ENCODE peak calls at places on chromosomes 7 and 10, in five cellular contexts. One of them, this sample, is unnamed.

GRCh38 chr10:60827791-60828488 is 49.7 kb downstream of the CDK1 start:
- DNase-seq in kidney epithelial cell: no peak
- DNase-seq in AG04449: no peak
- DNase-seq in body of pancreas: peak
- DNase-seq in cardiac fibroblast: peak
- DNase-seq in this sample: no peak

GRCh38 chr7:139639563-139639962 is 116.1 kb downstream of the CLEC2L start:
- DNase-seq in kidney epithelial cell: no peak
- DNase-seq in AG04449: no peak
- DNase-seq in body of pancreas: no peak
- DNase-seq in cardiac fibroblast: no peak
- DNase-seq in this sample: no peak

GRCh38 chr10:94429049-94429707 is 26.8 kb downstream of the TBC1D12 start:
- DNase-seq in kidney epithelial cell: peak
- DNase-seq in AG04449: peak
- DNase-seq in body of pancreas: no peak
- DNase-seq in cardiac fibroblast: peak
- DNase-seq in this sample: no peak

GRCh38 chr10:34031410-34031809 is 696.9 kb upstream of the NRP1 start:
- DNase-seq in kidney epithelial cell: no peak
- DNase-seq in AG04449: peak
- DNase-seq in body of pancreas: peak
- DNase-seq in cardiac fibroblast: peak
- DNase-seq in this sample: no peak

GRCh38 chr10:79292789-79293746 is 54.2 kb upstream of the PPIF start:
- DNase-seq in kidney epithelial cell: no peak
- DNase-seq in AG04449: no peak
- DNase-seq in body of pancreas: no peak
- DNase-seq in cardiac fibroblast: peak
- DNase-seq in this sample: peak

GRCh38 chr10:103645141-103646054 is 151.9 kb downstream of the NEURL1 start:
- DNase-seq in kidney epithelial cell: no peak
- DNase-seq in AG04449: peak
- DNase-seq in body of pancreas: peak
- DNase-seq in cardiac fibroblast: peak
- DNase-seq in this sample: no peak

GRCh38 chr10:31604646-31605170 is 285.7 kb downstream of the ZEB1 start:
- DNase-seq in kidney epithelial cell: no peak
- DNase-seq in AG04449: no peak
- DNase-seq in body of pancreas: no peak
- DNase-seq in cardiac fibroblast: no peak
- DNase-seq in this sample: no peak

GRCh38 chr10:29811751-29812427 is 177.1 kb upstream of the SVIL start:
- DNase-seq in kidney epithelial cell: peak
- DNase-seq in AG04449: peak
- DNase-seq in body of pancreas: peak
- DNase-seq in cardiac fibroblast: peak
- DNase-seq in this sample: peak

GRCh38 chr10:35803046-35803445 is 160.9 kb upstream of the FZD8 start:
- DNase-seq in kidney epithelial cell: no peak
- DNase-seq in AG04449: no peak
- DNase-seq in body of pancreas: no peak
- DNase-seq in cardiac fibroblast: no peak
- DNase-seq in this sample: no peak

GRCh38 chr7:72924417-72924747 is 513 bp upstream of the POM121 start:
- DNase-seq in kidney epithelial cell: no peak
- DNase-seq in AG04449: no peak
- DNase-seq in body of pancreas: no peak
- DNase-seq in cardiac fibroblast: no peak
- DNase-seq in this sample: no peak

GRCh38 chr10:13703101-13703818 is 116.5 kb downstream of the PRPF18 start:
- DNase-seq in kidney epithelial cell: no peak
- DNase-seq in AG04449: no peak
- DNase-seq in body of pancreas: no peak
- DNase-seq in cardiac fibroblast: no peak
- DNase-seq in this sample: no peak

GRCh38 chr7:1242129-1242572 is 9.5 kb downstream of the UNCX start:
- DNase-seq in kidney epithelial cell: no peak
- DNase-seq in AG04449: no peak
- DNase-seq in body of pancreas: no peak
- DNase-seq in cardiac fibroblast: no peak
- DNase-seq in this sample: no peak

GRCh38 chr7:26440253-26440992 is 148.8 kb downstream of the SNX10 start:
- DNase-seq in kidney epithelial cell: no peak
- DNase-seq in AG04449: no peak
- DNase-seq in body of pancreas: no peak
- DNase-seq in cardiac fibroblast: no peak
- DNase-seq in this sample: no peak

GRCh38 chr10:11724938-11725776 is 17.0 kb upstream of the ECHDC3 start:
- DNase-seq in kidney epithelial cell: no peak
- DNase-seq in AG04449: peak
- DNase-seq in body of pancreas: peak
- DNase-seq in cardiac fibroblast: peak
- DNase-seq in this sample: peak

GRCh38 chr7:158430308-158431034 is 157.2 kb downstream of the PTPRN2 start:
- DNase-seq in kidney epithelial cell: no peak
- DNase-seq in AG04449: no peak
- DNase-seq in body of pancreas: no peak
- DNase-seq in cardiac fibroblast: no peak
- DNase-seq in this sample: no peak

GRCh38 chr10:80412521-80412920 is 4.2 kb downstream of the PRXL2A start:
- DNase-seq in kidney epithelial cell: no peak
- DNase-seq in AG04449: no peak
- DNase-seq in body of pancreas: no peak
- DNase-seq in cardiac fibroblast: no peak
- DNase-seq in this sample: no peak

GRCh38 chr10:6402349-6402709 is 177.7 kb downstream of the PRKCQ start:
- DNase-seq in kidney epithelial cell: no peak
- DNase-seq in AG04449: no peak
- DNase-seq in body of pancreas: no peak
- DNase-seq in cardiac fibroblast: no peak
- DNase-seq in this sample: no peak

GRCh38 chr7:95693551-95694333 is 78.6 kb upstream of the DYNC1I1 start:
- DNase-seq in kidney epithelial cell: no peak
- DNase-seq in AG04449: no peak
- DNase-seq in body of pancreas: no peak
- DNase-seq in cardiac fibroblast: peak
- DNase-seq in this sample: no peak

GRCh38 chr10:127921075-127921750 is 14.3 kb downstream of the PTPRE start:
- DNase-seq in kidney epithelial cell: no peak
- DNase-seq in AG04449: no peak
- DNase-seq in body of pancreas: no peak
- DNase-seq in cardiac fibroblast: no peak
- DNase-seq in this sample: no peak

GRCh38 chr10:59829024-59829423 is 75.8 kb upstream of the MRLN start:
- DNase-seq in kidney epithelial cell: no peak
- DNase-seq in AG04449: no peak
- DNase-seq in body of pancreas: no peak
- DNase-seq in cardiac fibroblast: no peak
- DNase-seq in this sample: no peak

GRCh38 chr7:138904122-138904435 is 77.1 kb downstream of the KIAA1549 start:
- DNase-seq in kidney epithelial cell: no peak
- DNase-seq in AG04449: no peak
- DNase-seq in body of pancreas: no peak
- DNase-seq in cardiac fibroblast: no peak
- DNase-seq in this sample: no peak

GRCh38 chr7:130902755-130903357 is 168.8 kb upstream of the KLF14 start:
- DNase-seq in kidney epithelial cell: no peak
- DNase-seq in AG04449: no peak
- DNase-seq in body of pancreas: no peak
- DNase-seq in cardiac fibroblast: no peak
- DNase-seq in this sample: no peak

GRCh38 chr7:76346778-76347177 is 12.0 kb downstream of the YWHAG start:
- DNase-seq in kidney epithelial cell: no peak
- DNase-seq in AG04449: no peak
- DNase-seq in body of pancreas: no peak
- DNase-seq in cardiac fibroblast: no peak
- DNase-seq in this sample: no peak

GRCh38 chr10:71063431-71063830 is 148.9 kb upstream of the UNC5B start:
- DNase-seq in kidney epithelial cell: no peak
- DNase-seq in AG04449: no peak
- DNase-seq in body of pancreas: no peak
- DNase-seq in cardiac fibroblast: no peak
- DNase-seq in this sample: no peak

GRCh38 chr10:71066600-71066999 is 145.8 kb upstream of the UNC5B start:
- DNase-seq in kidney epithelial cell: no peak
- DNase-seq in AG04449: no peak
- DNase-seq in body of pancreas: no peak
- DNase-seq in cardiac fibroblast: no peak
- DNase-seq in this sample: no peak

GRCh38 chr10:71062156-71062555 is 150.2 kb upstream of the UNC5B start:
- DNase-seq in kidney epithelial cell: no peak
- DNase-seq in AG04449: no peak
- DNase-seq in body of pancreas: no peak
- DNase-seq in cardiac fibroblast: no peak
- DNase-seq in this sample: no peak

GRCh38 chr10:71065659-71066058 is 146.7 kb upstream of the UNC5B start:
- DNase-seq in kidney epithelial cell: no peak
- DNase-seq in AG04449: no peak
- DNase-seq in body of pancreas: no peak
- DNase-seq in cardiac fibroblast: no peak
- DNase-seq in this sample: no peak

DNA sequence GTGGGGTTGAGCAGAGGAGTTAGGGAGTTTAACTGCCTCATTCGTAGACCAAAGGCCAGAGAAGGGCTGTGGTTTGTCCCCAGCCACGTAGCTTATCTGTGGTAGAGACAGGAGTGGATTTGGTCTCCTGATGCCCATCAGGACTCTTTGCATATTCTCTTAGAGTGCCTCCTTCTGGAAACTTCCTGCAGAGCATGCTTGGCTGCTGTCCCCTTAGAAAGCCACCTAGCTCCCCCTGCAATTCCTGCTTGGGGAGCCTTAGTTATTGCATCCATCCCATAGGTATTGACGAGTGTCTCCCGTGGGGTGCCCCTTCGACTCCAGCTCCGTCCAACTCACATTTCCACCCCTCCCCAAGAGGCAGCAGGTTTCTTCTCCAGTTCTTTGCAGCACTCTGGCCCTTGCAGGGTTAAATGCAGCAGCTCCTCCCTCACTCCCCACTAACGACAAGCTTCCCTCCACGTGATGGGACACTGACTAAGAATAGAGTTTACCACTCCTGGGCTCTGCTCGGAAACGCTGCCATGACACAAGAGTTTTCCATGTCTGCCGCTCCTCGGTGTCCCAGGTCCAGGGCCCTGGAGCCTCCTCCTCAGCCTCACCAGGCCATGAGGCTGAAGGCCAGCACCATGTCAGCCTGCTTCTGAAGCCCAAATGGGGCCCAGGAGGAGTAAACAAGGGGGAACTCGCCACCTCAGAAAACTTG is 147.8 kb upstream of the UNC5B start:
- DNase-seq in kidney epithelial cell: no peak
- DNase-seq in AG04449: no peak
- DNase-seq in body of pancreas: no peak
- DNase-seq in cardiac fibroblast: peak
- DNase-seq in this sample: no peak
- TF ChIP-seq CTCF in kidney epithelial cell: peak
- TF ChIP-seq CTCF in AG04449: no peak
- TF ChIP-seq CTCF in body of pancreas: no peak
- TF ChIP-seq CTCF in cardiac fibroblast: no peak
- TF ChIP-seq CTCF in this sample: no peak

GRCh38 chr10:51083280-51083986 is 9.1 kb downstream of the PRKG1 start:
- DNase-seq in kidney epithelial cell: no peak
- DNase-seq in AG04449: no peak
- DNase-seq in body of pancreas: no peak
- DNase-seq in cardiac fibroblast: peak
- DNase-seq in this sample: no peak
- TF ChIP-seq CTCF in kidney epithelial cell: no peak
- TF ChIP-seq CTCF in AG04449: no peak
- TF ChIP-seq CTCF in body of pancreas: no peak
- TF ChIP-seq CTCF in cardiac fibroblast: peak
- TF ChIP-seq CTCF in this sample: no peak

GRCh38 chr10:86583983-86584382 is 62.4 kb upstream of the WAPL start:
- DNase-seq in kidney epithelial cell: no peak
- DNase-seq in AG04449: no peak
- DNase-seq in body of pancreas: no peak
- DNase-seq in cardiac fibroblast: no peak
- DNase-seq in this sample: no peak
- TF ChIP-seq CTCF in kidney epithelial cell: no peak
- TF ChIP-seq CTCF in AG04449: no peak
- TF ChIP-seq CTCF in body of pancreas: no peak
- TF ChIP-seq CTCF in cardiac fibroblast: no peak
- TF ChIP-seq CTCF in this sample: no peak

GRCh38 chr7:7617550-7617949 is 23.0 kb upstream of the UMAD1 start:
- DNase-seq in kidney epithelial cell: no peak
- DNase-seq in AG04449: no peak
- DNase-seq in body of pancreas: no peak
- DNase-seq in cardiac fibroblast: no peak
- DNase-seq in this sample: no peak

GRCh38 chr7:7618410-7618809 is 22.1 kb upstream of the UMAD1 start:
- DNase-seq in kidney epithelial cell: no peak
- DNase-seq in AG04449: no peak
- DNase-seq in body of pancreas: no peak
- DNase-seq in cardiac fibroblast: no peak
- DNase-seq in this sample: no peak

GRCh38 chr7:7620644-7621210 is 19.8 kb upstream of the UMAD1 start:
- DNase-seq in kidney epithelial cell: no peak
- DNase-seq in AG04449: no peak
- DNase-seq in body of pancreas: no peak
- DNase-seq in cardiac fibroblast: no peak
- DNase-seq in this sample: no peak

GRCh38 chr7:7620224-7620623 is 20.3 kb upstream of the UMAD1 start:
- DNase-seq in kidney epithelial cell: no peak
- DNase-seq in AG04449: no peak
- DNase-seq in body of pancreas: no peak
- DNase-seq in cardiac fibroblast: no peak
- DNase-seq in this sample: no peak
- TF ChIP-seq CTCF in kidney epithelial cell: no peak
- TF ChIP-seq CTCF in AG04449: no peak
- TF ChIP-seq CTCF in body of pancreas: no peak
- TF ChIP-seq CTCF in cardiac fibroblast: no peak
- TF ChIP-seq CTCF in this sample: no peak

This sample was measured in Calu3.